ENCODE peak calls at places on chromosome 9, in four cellular contexts. P, S, Q and E are unnamed samples.

GRCh38 chr9:134734270-134734669 is 92.7 kb downstream of the COL5A1 start:
- DNase-seq in Q (no peak), S (peak; percentile 27), P (no peak), E (no peak)

GRCh38 chr9:3903273-3903672 is 377.5 kb upstream of the RFX3 start:
- DNase-seq in P (no peak), S (peak; percentile 89), Q (no peak), E (no peak)

GRCh38 chr9:82117025-82117424 is 128.5 kb downstream of the SPATA31D1 start:
- DNase-seq in P (no peak), Q (no peak), S (no peak), E (no peak)

GRCh38 chr9:89137548-89138462 is 40.8 kb downstream of the SHC3 start:
- DNase-seq in Q (no peak), S (no peak), P (no peak), E (peak; percentile 91)

GRCh38 chr9:101711330-101711941 is 27.0 kb downstream of the GRIN3A start:
- DNase-seq in P (peak; percentile 38), S (peak; percentile 23), Q (no peak), E (peak; percentile 1)

GRCh38 chr9:3879315-3879714 is 353.5 kb upstream of the RFX3 start:
- DNase-seq in Q (no peak), P (no peak), S (no peak), E (no peak)

GRCh38 chr9:105341784-105342183 is 97.3 kb downstream of the SLC44A1 start:
- DNase-seq in Q (no peak), S (no peak), P (no peak), E (peak; percentile 30)

GRCh38 chr9:117114768-117115167 is 300.1 kb downstream of the ASTN2 start:
- DNase-seq in S (no peak), Q (no peak), P (no peak), E (no peak)

GRCh38 chr9:106479679-106480078 is 383.3 kb upstream of the ZNF462 start:
- DNase-seq in Q (no peak), P (no peak), S (no peak), E (no peak)

GRCh38 chr9:109162652-109163051 is 4.4 kb downstream of the FRRS1L start:
- DNase-seq in Q (no peak), P (no peak), S (no peak), E (no peak)

GRCh38 chr9:117278020-117278419 is 136.8 kb downstream of the ASTN2 start:
- DNase-seq in P (no peak), S (no peak), Q (no peak), E (no peak)

GRCh38 chr9:72271617-72272478 is 93.2 kb downstream of the ZFAND5 start:
- DNase-seq in P (peak; percentile 66), S (peak; percentile 46), Q (no peak), E (peak; percentile 48)
- TF ChIP-seq MYC in P (no peak), S (no peak), Q (no peak), E (no peak)

GRCh38 chr9:77011973-77012817 is 7.3 kb upstream of the FOXB2 start:
- DNase-seq in S (peak; percentile 20), Q (no peak), P (peak; percentile 62), E (peak; percentile 54)
- TF ChIP-seq EZH2 in S (no peak), Q (no peak), P (no peak), E (peak; percentile 76)

DNA sequence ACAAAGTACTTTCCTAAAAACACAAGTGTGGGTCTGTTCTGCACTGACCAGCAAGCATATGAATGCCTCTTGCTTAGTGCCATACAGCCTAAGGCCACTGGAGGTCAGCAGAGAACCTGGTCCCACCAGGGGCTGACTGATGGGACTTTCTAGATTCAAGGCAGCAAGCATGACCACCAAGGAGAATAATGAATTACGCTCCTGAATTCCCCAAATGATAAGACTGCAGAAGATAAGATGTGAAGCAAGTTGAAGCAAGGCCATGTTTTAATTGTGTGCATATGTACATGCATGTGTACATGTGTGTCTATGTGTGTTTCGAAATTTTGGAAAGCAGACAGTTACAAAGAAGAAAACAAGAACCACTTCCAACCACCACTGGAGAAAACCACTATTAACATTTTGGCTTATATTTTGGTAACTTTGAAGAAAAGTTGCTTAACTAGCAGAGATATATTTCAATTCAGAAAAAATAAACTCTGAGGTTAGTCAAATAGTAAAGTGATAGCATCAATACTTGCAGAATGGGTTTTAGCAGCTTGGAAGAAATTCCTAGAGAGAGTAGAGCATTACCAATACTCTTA is 70.5 kb downstream of the ERP44 start:
- DNase-seq in Q (peak; percentile 66), S (peak; percentile 61), P (peak; percentile 72), E (peak; percentile 87)
- TF ChIP-seq MYC in Q (no peak), S (no peak), P (peak; percentile 21), E (no peak)

GRCh38 chr9:136268318-136268717 is 22.7 kb upstream of the QSOX2 start:
- DNase-seq in S (peak; percentile 23), P (peak; percentile 43), Q (no peak), E (no peak)
- TF ChIP-seq EZH2 in S (no peak), P (no peak), Q (no peak), E (no peak)